ENCODE peak calls at places on chromosomes 16 and 17, in four cellular contexts. M, U, I and R are unnamed samples.

GRCh38 chr16:11104168-11105037 is 151.6 kb downstream of the SOCS1 start:
- DNase-seq in U (peak), I (no peak), M (no peak), R (no peak)

GRCh38 chr17:27281438-27281837 is 12.5 kb upstream of the WSB1 start:
- DNase-seq in I (no peak), M (no peak), U (no peak), R (no peak)

GRCh38 chr17:6706996-6707395 is 6.2 kb downstream of the SLC13A5 start:
- DNase-seq in I (no peak), U (no peak), M (no peak), R (no peak)

GRCh38 chr16:87248704-87249103 is 68.5 kb downstream of the C16orf95 start:
- DNase-seq in M (no peak), I (no peak), U (no peak), R (no peak)

GRCh38 chr17:14019186-14019956 is 49.9 kb upstream of the COX10 start:
- DNase-seq in I (no peak), M (no peak), U (no peak), R (no peak)

GRCh38 chr16:15970202-15970601 is 20.8 kb downstream of the ABCC1 start:
- DNase-seq in U (no peak), M (no peak), I (no peak), R (no peak)

GRCh38 chr17:8979715-8980114 is 14.2 kb upstream of the PIK3R5 start:
- DNase-seq in U (no peak), M (no peak), I (no peak), R (no peak)

GRCh38 chr17:63991611-63992010 is 6.5 kb upstream of the PRR29 start:
- DNase-seq in M (no peak), U (no peak), I (no peak), R (no peak)

GRCh38 chr17:82343560-82343959 is 10.0 kb upstream of the SECTM1 start:
- DNase-seq in M (no peak), U (no peak), I (no peak), R (no peak)

GRCh38 chr16:66020642-66021041 is 345.8 kb upstream of the CDH5 start:
- DNase-seq in U (no peak), I (no peak), M (no peak), R (no peak)

GRCh38 chr16:21260870-21261791 is 17.0 kb downstream of the CRYM start:
- DNase-seq in M (no peak), U (no peak), I (no peak), R (no peak)

GRCh38 chr17:74181341-74181740 is 22.1 kb upstream of the RPL38 start:
- DNase-seq in M (no peak), I (no peak), U (no peak), R (no peak)

GRCh38 chr17:15996322-15996721 is 3.2 kb downstream of the ZSWIM7 start:
- DNase-seq in U (no peak), M (no peak), I (no peak), R (no peak)

GRCh38 chr16:677306-678190 is 2.1 kb downstream of the RHBDL1 start:
- DNase-seq in M (no peak), U (no peak), I (no peak), R (no peak)

GRCh38 chr17:27506348-27507218 is 50.3 kb downstream of the KSR1 start:
- DNase-seq in M (no peak), I (no peak), U (no peak), R (no peak)

GRCh38 chr16:49868164-49868668 is 12.3 kb upstream of the ZNF423 start:
- DNase-seq in U (no peak), I (no peak), M (no peak), R (no peak)

GRCh38 chr16:75108792-75109731 is 7.5 kb downstream of the LDHD start:
- DNase-seq in I (peak), U (peak), M (peak), R (peak)

GRCh38 chr17:80868022-80868609 is 123.5 kb upstream of the CHMP6 start:
- DNase-seq in M (no peak), U (no peak), I (no peak), R (no peak)

GRCh38 chr16:48143816-48144215 is 12.0 kb downstream of the ABCC12 start:
- DNase-seq in I (no peak), M (no peak), U (no peak), R (no peak)

GRCh38 chr17:44981221-44981968 is 13.3 kb upstream of the C1QL1 start:
- DNase-seq in I (no peak), U (no peak), M (no peak), R (no peak)

GRCh38 chr17:44979426-44980273 is 11.5 kb upstream of the C1QL1 start:
- DNase-seq in U (no peak), M (no peak), I (no peak), R (no peak)

GRCh38 chr17:44982113-44982702 is 14.1 kb upstream of the C1QL1 start:
- DNase-seq in M (no peak), U (no peak), I (no peak), R (no peak)

GRCh38 chr17:44987194-44987882 is 19.2 kb upstream of the C1QL1 start:
- DNase-seq in U (no peak), I (no peak), M (no peak), R (no peak)

GRCh38 chr17:44983563-44983962 is 15.5 kb upstream of the C1QL1 start:
- DNase-seq in U (no peak), M (no peak), I (no peak), R (no peak)
- H3K27ac ChIP-seq in U (no peak), M (no peak), I (no peak), R (no peak)

GRCh38 chr16:22688930-22689329 is 125.0 kb upstream of the HS3ST2 start:
- DNase-seq in M (no peak), U (no peak), I (no peak), R (no peak)
- H3K27ac ChIP-seq in M (no peak), U (no peak), I (no peak), R (no peak)

DNA sequence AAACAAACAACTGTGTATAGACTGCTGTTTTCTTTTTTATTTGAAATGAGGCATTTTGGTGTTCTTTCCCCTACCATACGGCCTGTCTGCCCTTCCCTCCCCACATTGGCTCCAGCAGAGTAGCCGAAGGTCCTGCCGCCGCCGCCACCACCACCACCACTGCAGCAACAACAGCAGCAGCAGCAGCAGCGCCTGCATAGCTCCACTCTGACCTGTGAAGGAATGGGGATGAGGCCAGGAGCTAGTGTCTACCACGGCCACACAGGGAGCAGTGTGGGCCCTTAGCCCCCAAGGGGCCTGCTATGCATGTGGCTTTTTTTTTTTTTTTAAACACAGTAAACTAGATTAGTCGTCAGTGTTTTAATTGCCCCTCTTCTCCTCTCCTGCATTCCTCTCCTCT is 5.6 kb upstream of the CDK5R1 start:
- DNase-seq in U (no peak), I (no peak), M (no peak), R (no peak)
- H3K27ac ChIP-seq in U (no peak), I (no peak), M (no peak), R (no peak)

GRCh38 chr16:29009838-29010166 is 24.9 kb downstream of the LAT start:
- DNase-seq in I (no peak), M (no peak), U (no peak), R (no peak)

GRCh38 chr16:29011112-29011511 is 26.3 kb downstream of the LAT start:
- DNase-seq in M (no peak), U (no peak), I (no peak), R (no peak)

GRCh38 chr16:29007865-29008593 is 23.2 kb downstream of the LAT start:
- DNase-seq in M (peak), U (no peak), I (no peak), R (no peak)

GRCh38 chr16:29011851-29012250 is 27.0 kb downstream of the LAT start:
- DNase-seq in U (no peak), I (no peak), M (no peak), R (no peak)

DNA sequence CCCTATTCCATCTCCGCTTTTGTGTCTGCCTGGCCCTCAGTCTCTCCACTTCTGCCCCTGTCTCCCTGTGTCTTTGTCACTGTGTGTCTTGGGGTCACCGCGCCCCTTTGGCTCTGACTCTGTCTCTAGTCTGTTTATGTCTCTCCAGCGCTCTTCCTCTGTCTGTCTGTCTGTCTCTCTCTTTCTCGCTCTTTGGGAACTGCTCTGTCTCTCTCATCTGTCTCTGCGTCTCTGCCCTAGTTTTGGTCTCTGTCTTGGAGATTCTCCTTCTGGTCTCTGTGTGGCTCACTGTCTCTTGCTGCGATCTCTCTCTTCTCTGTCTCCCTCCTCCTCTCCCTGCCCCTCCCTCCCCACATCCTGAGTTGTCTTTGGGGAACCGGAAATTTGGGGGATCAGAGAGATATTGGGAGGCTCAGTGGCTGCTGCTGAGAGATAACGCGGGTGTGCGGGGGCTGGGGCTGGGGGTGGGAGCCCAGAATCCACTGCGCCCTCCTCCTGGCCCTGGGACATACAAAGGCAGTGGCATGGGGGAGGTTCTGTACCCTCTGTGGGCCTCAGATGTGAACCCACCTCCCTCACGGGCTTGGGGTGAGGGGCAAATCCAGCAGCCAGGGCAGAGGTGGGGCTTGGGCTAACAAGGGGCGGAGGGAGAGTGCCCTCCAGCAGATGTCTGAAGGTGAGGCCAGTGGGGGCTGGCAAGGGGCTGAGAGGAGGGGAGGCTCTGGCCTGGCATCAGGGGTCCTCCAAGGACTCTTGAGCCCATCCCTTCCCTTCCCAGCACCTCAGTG is 24.4 kb downstream of the LAT start:
- DNase-seq in U (no peak), I (no peak), M (peak), R (no peak)
- H3K27ac ChIP-seq in U (no peak), I (no peak), M (peak), R (no peak)

DNA sequence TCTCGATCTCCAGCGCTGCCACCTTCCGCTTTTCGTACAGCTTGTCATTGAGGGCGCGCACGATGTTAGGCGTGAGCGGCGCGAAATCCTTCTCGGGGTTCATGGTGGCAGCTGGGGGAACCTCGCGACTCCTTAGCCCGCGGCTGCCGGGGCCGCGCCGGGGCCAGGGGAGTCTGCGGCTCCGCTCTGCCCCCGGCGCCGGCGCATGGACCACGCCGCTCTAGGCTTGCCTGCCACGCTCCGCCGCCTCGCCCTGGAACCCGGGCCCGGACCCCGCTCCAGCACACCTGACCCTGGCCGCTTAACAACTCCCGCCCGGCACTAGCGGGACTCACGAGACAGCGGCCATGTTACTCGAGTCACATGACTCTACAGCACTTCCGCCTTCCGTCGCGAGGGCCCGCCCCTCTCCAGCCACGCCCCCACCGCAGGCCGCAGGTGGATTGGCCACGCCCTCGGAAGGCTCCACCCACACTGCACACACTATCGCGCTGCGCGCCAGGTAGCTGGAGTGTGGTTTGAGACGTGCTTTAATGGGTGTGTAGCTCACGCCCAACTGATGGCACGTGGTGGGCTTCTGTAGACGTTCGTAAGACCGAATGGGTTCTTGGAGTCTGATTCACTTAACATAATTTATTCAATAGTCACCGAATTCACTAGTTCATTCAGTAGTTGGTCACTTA is at the start of gene VAC14:
- DNase-seq in I (peak), M (peak), U (peak), R (peak)
- H3K27ac ChIP-seq in I (peak), M (peak), U (no peak), R (no peak)

GRCh38 chr17:75822119-75822799 is 21.9 kb downstream of the UNC13D start:
- DNase-seq in U (peak), I (no peak), M (peak), R (no peak)
- H3K27ac ChIP-seq in U (no peak), I (no peak), M (peak), R (no peak)

GRCh38 chr17:21279582-21279981 is 4.9 kb upstream of the MAP2K3 start:
- DNase-seq in I (no peak), M (no peak), U (no peak), R (no peak)
- H3K27ac ChIP-seq in I (no peak), M (no peak), U (no peak), R (no peak)

GRCh38 chr17:4332296-4332970 is 34.0 kb downstream of the UBE2G1 start:
- DNase-seq in U (no peak), M (no peak), I (no peak), R (no peak)
- H3K27ac ChIP-seq in U (no peak), M (no peak), I (peak), R (peak)